ENCODE peak calls at places on chromosomes 12 and 14, in eight cellular contexts. P is mesenchymal stem cell; E is neural progenitor cell; C is astrocyte; Z is PC-3; Y is fibroblast of lung; L is CD8-positive, alpha-beta memory T cell; M is Peyer's patch. O is an unnamed sample. For H3K9me3, H3K27me3 and H3K36me3, the result is how much of the 10 kb centered on the place peaks cover.

GRCh38 chr14:67940894-67941455 is 121.4 kb downstream of the RAD51B start:
- DNase-seq in P (peak), E (peak), C (peak), Z (peak), Y (peak), L (no peak), M (no peak), O (no peak)

GRCh38 chr14:102049258-102050025 is 37.4 kb downstream of the HSP90AA1 start:
- DNase-seq in P (no peak), E (no peak), C (no peak), Z (no peak), Y (peak), L (no peak), M (no peak), O (no peak)

GRCh38 chr12:122974274-122974891 is 661 bp upstream of the OGFOD2 start:
- DNase-seq in P (peak), E (peak), C (peak), Z (peak), Y (peak), L (peak), M (peak), O (peak)

GRCh38 chr12:269216-269615 is 6.6 kb upstream of the SLC6A13 start:
- DNase-seq in P (no peak), E (no peak), C (no peak), Z (no peak), Y (peak), L (no peak), M (no peak), O (no peak)

GRCh38 chr12:100824476-100824875 is 29.9 kb downstream of the ANO4 start:
- DNase-seq in P (peak), E (no peak), C (no peak), Z (no peak), Y (no peak), L (no peak), M (no peak), O (no peak)

GRCh38 chr12:62817556-62818271 is 117.2 kb downstream of the PPM1H start:
- DNase-seq in P (peak), E (no peak), C (peak), Z (no peak), Y (peak), L (no peak), M (no peak), O (no peak)

GRCh38 chr14:65852689-65853088 is 440.2 kb downstream of the FUT8 start:
- DNase-seq in P (no peak), E (no peak), C (no peak), Z (no peak), Y (no peak), L (no peak), M (no peak), O (no peak)

GRCh38 chr12:102659200-102659911 is 179.0 kb upstream of the IGF1 start:
- DNase-seq in P (no peak), E (no peak), C (no peak), Z (no peak), Y (no peak), L (no peak), M (no peak), O (no peak)

GRCh38 chr12:71315328-71315960 is 124.2 kb upstream of the LGR5 start:
- DNase-seq in P (no peak), E (no peak), C (no peak), Z (no peak), Y (peak), L (no peak), M (no peak), O (no peak)

GRCh38 chr12:19138551-19139344 is 9.2 kb downstream of the PLEKHA5 start:
- DNase-seq in P (peak), E (peak), C (peak), Z (peak), Y (no peak), L (no peak), M (no peak), O (no peak)

GRCh38 chr12:123808167-123808566 is 46.1 kb downstream of the DNAH10 start:
- DNase-seq in P (no peak), E (peak), C (no peak), Z (peak), Y (no peak), L (no peak), M (no peak), O (no peak)

DNA sequence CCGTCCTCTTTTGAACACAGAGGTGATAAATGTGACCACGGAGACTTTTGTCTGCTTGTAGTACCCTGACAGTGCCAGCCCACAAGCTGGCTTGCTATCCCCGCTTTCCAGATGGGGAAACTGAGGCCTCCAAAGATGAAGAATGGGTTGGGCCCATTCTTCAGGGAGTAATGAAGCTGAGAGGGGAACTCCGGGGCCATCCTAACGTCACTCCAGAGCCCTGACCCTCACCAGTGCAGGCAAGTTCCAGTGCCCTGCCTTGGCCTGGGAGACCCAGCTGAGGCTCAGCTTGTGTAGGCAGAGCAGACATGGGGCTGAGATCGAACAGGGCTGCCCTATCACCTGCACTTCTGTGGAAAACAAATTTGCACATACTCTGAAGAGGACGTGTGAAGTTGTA is 277.1 kb downstream of the DPF3 start:
- DNase-seq in P (no peak), E (no peak), C (no peak), Z (no peak), Y (no peak), L (no peak), M (no peak), O (no peak)
- H3K9me3 ChIP-seq in P (under half), E (under half), C (under half), Z (under half), Y (under half), L (under half), M (under half), O (under half)

GRCh38 chr12:7047318-7047717 is 13.2 kb upstream of the C1S start:
- DNase-seq in P (no peak), E (no peak), C (no peak), Z (no peak), Y (no peak), L (no peak), M (no peak), O (no peak)
- H3K27me3 ChIP-seq in P (under half), E (under half), C (under half), Z (under half), Y (under half), L (under half), M (under half), O (under half)

GRCh38 chr14:30587141-30587540 is 28.2 kb downstream of the G2E3 start:
- DNase-seq in P (no peak), E (no peak), C (no peak), Z (no peak), Y (no peak), L (no peak), M (no peak), O (no peak)

GRCh38 chr14:30588873-30589272 is 29.9 kb downstream of the G2E3 start:
- DNase-seq in P (no peak), E (no peak), C (no peak), Z (no peak), Y (no peak), L (no peak), M (no peak), O (no peak)

GRCh38 chr14:30584058-30584630 is 25.2 kb downstream of the G2E3 start:
- DNase-seq in P (no peak), E (no peak), C (no peak), Z (no peak), Y (peak), L (no peak), M (no peak), O (no peak)

GRCh38 chr14:30582376-30582775 is 23.4 kb downstream of the G2E3 start:
- DNase-seq in P (no peak), E (no peak), C (no peak), Z (no peak), Y (no peak), L (no peak), M (no peak), O (no peak)

GRCh38 chr14:30585204-30585603 is 26.2 kb downstream of the G2E3 start:
- DNase-seq in P (no peak), E (no peak), C (no peak), Z (no peak), Y (no peak), L (no peak), M (no peak), O (no peak)
- H3K36me3 ChIP-seq in P (under half), E (under half), C (under half), Z (half or more), Y (under half), L (under half), M (under half), O (under half)

GRCh38 chr14:42571991-42572390 is 965.3 kb downstream of the LRFN5 start:
- DNase-seq in P (no peak), E (no peak), C (no peak), Z (no peak), Y (no peak), L (no peak), M (no peak), O (no peak)
- H3K9me3 ChIP-seq in P (under half), E (under half), C (under half), Z (under half), Y (under half), L (under half), M (under half), O (under half)

GRCh38 chr12:4991373-4991772 is 52.3 kb upstream of the KCNA5 start:
- DNase-seq in P (no peak), E (no peak), C (no peak), Z (no peak), Y (no peak), L (no peak), M (no peak), O (no peak)
- H3K27me3 ChIP-seq in P (under half), E (under half), C (under half), Z (under half), Y (under half), L (under half), M (under half), O (under half)

DNA sequence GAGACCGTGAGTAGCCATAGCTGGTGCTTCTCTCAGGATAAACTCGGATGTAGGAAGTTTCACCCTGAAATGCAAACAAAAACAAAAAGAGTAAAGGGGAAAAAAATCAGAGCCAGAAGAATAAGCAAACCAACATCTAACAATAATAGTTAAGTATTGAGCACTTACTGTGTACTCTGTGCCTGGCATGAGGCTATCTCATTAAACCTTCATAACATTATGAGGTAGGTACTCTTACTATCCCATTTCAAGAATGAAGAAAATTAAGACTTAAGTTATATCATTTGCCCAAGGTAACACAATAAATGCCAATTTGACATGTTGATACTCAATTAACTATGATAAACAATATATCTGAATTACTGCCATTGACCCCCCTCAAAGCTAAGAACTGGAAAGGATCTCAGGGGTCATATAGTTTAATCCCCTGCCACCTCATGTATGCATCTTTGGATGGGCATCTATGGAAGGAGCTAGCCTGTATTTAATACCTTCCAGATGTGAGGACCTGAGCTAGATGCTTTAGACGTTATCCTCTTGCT is 7.4 kb downstream of the SRSF9 start:
- DNase-seq in P (no peak), E (no peak), C (no peak), Z (no peak), Y (no peak), L (no peak), M (no peak), O (no peak)
- H3K36me3 ChIP-seq in P (under half), E (under half), C (half or more), Z (half or more), Y (under half), L (half or more), M (under half), O (half or more)

DNA sequence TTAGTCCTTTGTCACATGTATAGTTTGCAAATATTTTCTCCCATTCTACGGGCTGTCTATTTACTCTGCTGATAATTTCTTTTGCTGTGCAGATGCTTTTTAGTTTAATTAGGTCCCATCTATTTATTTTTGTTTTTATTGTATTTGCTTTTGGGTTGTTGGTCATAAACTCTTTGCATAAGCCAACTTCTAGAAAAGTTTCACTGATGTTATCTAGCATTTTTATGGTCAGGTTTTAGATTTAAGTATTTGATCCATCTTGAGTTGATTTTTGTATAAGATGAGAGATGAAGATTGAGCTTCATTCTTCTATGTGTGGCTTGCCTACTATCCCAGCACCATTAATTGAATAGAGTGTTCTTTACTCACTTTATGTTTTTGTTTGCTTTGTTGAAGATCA is 1008.4 kb upstream of the ATXN7L3B start:
- DNase-seq in P (no peak), E (no peak), C (no peak), Z (peak), Y (no peak), L (no peak), M (no peak), O (no peak)
- H3K9me3 ChIP-seq in P (under half), E (under half), C (under half), Z (under half), Y (under half), L (under half), M (under half), O (under half)

GRCh38 chr14:53946404-53947400 is 9.9 kb downstream of the BMP4 start:
- DNase-seq in P (no peak), E (peak), C (no peak), Z (no peak), Y (no peak), L (no peak), M (peak), O (no peak)
- H3K27me3 ChIP-seq in P (under half), E (half or more), C (half or more), Z (under half), Y (under half), L (under half), M (under half), O (under half)

O was measured in CD4-positive, alpha-beta memory T cell.